ENCODE peak calls at places on chromosomes 6 and 20, in seven cellular contexts. Y is smooth muscle cell of the brain vasculature; K is bronchial epithelial cell; E is activated naive CD8-positive, alpha-beta T cell treated with anti-CD3 and anti-CD28 coated beads for 36 hours; S is skeletal muscle cell; V is ACHN; M is posterior vena cava. J is an unnamed sample.

GRCh38 chr20:59004763-59005522 is 2.1 kb downstream of the CTSZ start:
- DNase-seq in Y (no peak), S (no peak), K (no peak), V (no peak), E (peak), M (peak), J (peak)

GRCh38 chr6:35521235-35521634 is 8.5 kb upstream of the TULP1 start:
- DNase-seq in Y (no peak), K (no peak), E (no peak), V (no peak), M (no peak), S (no peak), J (no peak)

GRCh38 chr6:7268362-7269310 is 44.4 kb downstream of the SSR1 start:
- DNase-seq in M (no peak), S (no peak), V (no peak), K (no peak), Y (no peak), E (no peak), J (no peak)

GRCh38 chr20:19726126-19726525 is 31.9 kb upstream of the RIN2 start:
- DNase-seq in V (no peak), K (peak), Y (no peak), M (no peak), S (peak), E (no peak), J (no peak)

GRCh38 chr20:21557246-21557982 is 43.5 kb upstream of the NKX2-2 start:
- DNase-seq in K (no peak), V (no peak), E (no peak), S (no peak), Y (no peak), M (no peak), J (no peak)

GRCh38 chr6:17635568-17635967 is 35.5 kb downstream of the FAM8A1 start:
- DNase-seq in Y (no peak), M (no peak), V (no peak), E (no peak), S (no peak), K (no peak), J (no peak)

GRCh38 chr20:37179671-37180524 is 550 bp upstream of the MROH8 start:
- DNase-seq in K (peak), S (no peak), M (no peak), V (peak), E (peak), Y (no peak), J (no peak)

GRCh38 chr6:141326426-141326825 is 806.3 kb upstream of the GJE1 start:
- DNase-seq in M (no peak), V (peak), S (peak), Y (peak), E (peak), K (peak), J (peak)

GRCh38 chr20:1335961-1336698 is 7.2 kb upstream of the SDCBP2 start:
- DNase-seq in K (no peak), V (no peak), M (peak), Y (no peak), E (no peak), S (no peak), J (no peak)

GRCh38 chr6:36320475-36320874 is 16.2 kb downstream of the BNIP5 start:
- DNase-seq in M (no peak), K (peak), Y (no peak), V (no peak), S (no peak), E (no peak), J (no peak)

GRCh38 chr6:134416501-134417154 is 98.7 kb upstream of the SGK1 start:
- DNase-seq in V (no peak), M (no peak), K (peak), E (no peak), S (no peak), Y (no peak), J (no peak)

GRCh38 chr6:24506814-24507520 is 12.2 kb downstream of the ALDH5A1 start:
- DNase-seq in Y (no peak), S (no peak), M (no peak), K (no peak), V (no peak), E (no peak), J (no peak)

GRCh38 chr6:71138416-71138815 is 150.2 kb upstream of the OGFRL1 start:
- DNase-seq in E (no peak), M (no peak), V (no peak), S (no peak), Y (no peak), K (peak), J (no peak)

GRCh38 chr20:51678041-51678697 is 90.0 kb downstream of the ATP9A start:
- DNase-seq in K (no peak), M (no peak), Y (no peak), V (no peak), S (no peak), E (no peak), J (no peak)

GRCh38 chr6:2498224-2498623 is 252.5 kb downstream of the MYLK4 start:
- DNase-seq in K (peak), E (no peak), S (no peak), Y (no peak), V (peak), M (no peak), J (no peak)

GRCh38 chr6:26483727-26484126 is 16.4 kb upstream of the BTN1A1 start:
- DNase-seq in K (no peak), V (no peak), M (no peak), S (no peak), E (no peak), Y (no peak), J (no peak)

GRCh38 chr6:47180633-47181032 is 129.1 kb downstream of the TNFRSF21 start:
- DNase-seq in K (peak), S (peak), Y (no peak), M (no peak), E (no peak), V (peak), J (peak)

GRCh38 chr20:6299451-6299850 is 176.6 kb upstream of the FERMT1 start:
- DNase-seq in E (no peak), S (no peak), V (peak), Y (no peak), M (no peak), K (peak), J (no peak)

GRCh38 chr6:119720160-119720559 is 370.6 kb upstream of the MAN1A1 start:
- DNase-seq in K (no peak), M (no peak), Y (no peak), S (no peak), V (peak), E (no peak), J (no peak)

GRCh38 chr6:72182337-72183246 is 296.2 kb downstream of the RIMS1 start:
- DNase-seq in K (peak), M (no peak), E (peak), V (no peak), S (no peak), Y (no peak), J (peak)

GRCh38 chr6:37783025-37783825 is 36.3 kb upstream of the ZFAND3 start:
- DNase-seq in K (no peak), M (no peak), V (no peak), S (no peak), Y (no peak), E (peak), J (no peak)